ENCODE peak calls at places on chromosomes 12 and 14, in nine cellular contexts. One of them, this sample, is unnamed.

GRCh38 chr12:46959484-46959883 is 119.9 kb upstream of the PCED1B start:
- DNase-seq in DND-41: no peak
- DNase-seq in ovary: no peak
- DNase-seq in choroid plexus epithelial cell: peak
- DNase-seq in keratinocyte: no peak
- DNase-seq in lower leg skin: no peak
- DNase-seq in dorsolateral prefrontal cortex: no peak
- DNase-seq in lung: no peak
- DNase-seq in IMR-90: peak
- DNase-seq in this sample: no peak

GRCh38 chr12:9925746-9926393 is 6.3 kb downstream of the CLEC2A start:
- DNase-seq in IMR-90: peak
- DNase-seq in keratinocyte: no peak
- DNase-seq in DND-41: no peak
- DNase-seq in choroid plexus epithelial cell: peak
- DNase-seq in lung: no peak
- DNase-seq in ovary: no peak
- DNase-seq in lower leg skin: no peak
- DNase-seq in dorsolateral prefrontal cortex: no peak
- DNase-seq in this sample: peak

GRCh38 chr14:69259531-69260245 is at the start of gene GALNT16:
- DNase-seq in keratinocyte: no peak
- DNase-seq in choroid plexus epithelial cell: peak
- DNase-seq in DND-41: no peak
- DNase-seq in ovary: no peak
- DNase-seq in dorsolateral prefrontal cortex: no peak
- DNase-seq in lung: no peak
- DNase-seq in IMR-90: peak
- DNase-seq in lower leg skin: no peak
- DNase-seq in this sample: no peak

GRCh38 chr12:64680235-64680634 is 69.9 kb downstream of the RASSF3 start:
- DNase-seq in keratinocyte: no peak
- DNase-seq in dorsolateral prefrontal cortex: no peak
- DNase-seq in choroid plexus epithelial cell: no peak
- DNase-seq in DND-41: no peak
- DNase-seq in lower leg skin: no peak
- DNase-seq in IMR-90: no peak
- DNase-seq in lung: peak
- DNase-seq in ovary: no peak
- DNase-seq in this sample: no peak

GRCh38 chr14:68661226-68662225 is 131.3 kb downstream of the ZFP36L1 start:
- DNase-seq in lower leg skin: no peak
- DNase-seq in choroid plexus epithelial cell: no peak
- DNase-seq in ovary: peak
- DNase-seq in IMR-90: no peak
- DNase-seq in dorsolateral prefrontal cortex: no peak
- DNase-seq in keratinocyte: no peak
- DNase-seq in DND-41: no peak
- DNase-seq in lung: no peak
- DNase-seq in this sample: peak

GRCh38 chr14:29222671-29223268 is 456.2 kb downstream of the FOXG1 start:
- DNase-seq in ovary: peak
- DNase-seq in choroid plexus epithelial cell: peak
- DNase-seq in dorsolateral prefrontal cortex: peak
- DNase-seq in keratinocyte: no peak
- DNase-seq in DND-41: no peak
- DNase-seq in IMR-90: peak
- DNase-seq in lung: no peak
- DNase-seq in lower leg skin: no peak
- DNase-seq in this sample: peak

GRCh38 chr12:754871-755562 is 2.6 kb downstream of the WNK1 start:
- DNase-seq in ovary: no peak
- DNase-seq in lung: no peak
- DNase-seq in IMR-90: peak
- DNase-seq in DND-41: no peak
- DNase-seq in choroid plexus epithelial cell: peak
- DNase-seq in lower leg skin: no peak
- DNase-seq in dorsolateral prefrontal cortex: no peak
- DNase-seq in keratinocyte: no peak
- DNase-seq in this sample: peak

GRCh38 chr14:20632831-20633771 is 8.4 kb downstream of the OR6S1 start:
- DNase-seq in lung: peak
- DNase-seq in ovary: peak
- DNase-seq in IMR-90: peak
- DNase-seq in choroid plexus epithelial cell: peak
- DNase-seq in keratinocyte: no peak
- DNase-seq in DND-41: peak
- DNase-seq in dorsolateral prefrontal cortex: peak
- DNase-seq in lower leg skin: no peak
- DNase-seq in this sample: peak

GRCh38 chr14:100330396-100330931 is 7.3 kb downstream of the SLC25A47 start:
- DNase-seq in lung: no peak
- DNase-seq in DND-41: no peak
- DNase-seq in choroid plexus epithelial cell: no peak
- DNase-seq in IMR-90: no peak
- DNase-seq in lower leg skin: no peak
- DNase-seq in ovary: no peak
- DNase-seq in dorsolateral prefrontal cortex: no peak
- DNase-seq in keratinocyte: no peak
- DNase-seq in this sample: no peak

GRCh38 chr12:34395056-34396005 is 373.0 kb downstream of the ALG10 start:
- DNase-seq in DND-41: no peak
- DNase-seq in keratinocyte: no peak
- DNase-seq in lung: peak
- DNase-seq in IMR-90: no peak
- DNase-seq in lower leg skin: no peak
- DNase-seq in ovary: peak
- DNase-seq in choroid plexus epithelial cell: no peak
- DNase-seq in dorsolateral prefrontal cortex: peak
- DNase-seq in this sample: no peak

GRCh38 chr14:103118019-103118662 is 5.1 kb upstream of the TNFAIP2 start:
- DNase-seq in DND-41: no peak
- DNase-seq in dorsolateral prefrontal cortex: peak
- DNase-seq in IMR-90: peak
- DNase-seq in ovary: peak
- DNase-seq in keratinocyte: no peak
- DNase-seq in lung: peak
- DNase-seq in lower leg skin: peak
- DNase-seq in choroid plexus epithelial cell: no peak
- DNase-seq in this sample: no peak

GRCh38 chr12:32450768-32451167 is 51.4 kb downstream of the FGD4 start:
- DNase-seq in IMR-90: no peak
- DNase-seq in dorsolateral prefrontal cortex: no peak
- DNase-seq in keratinocyte: no peak
- DNase-seq in ovary: no peak
- DNase-seq in lower leg skin: peak
- DNase-seq in DND-41: no peak
- DNase-seq in choroid plexus epithelial cell: no peak
- DNase-seq in lung: no peak
- DNase-seq in this sample: no peak

GRCh38 chr14:51776102-51776894 is 84.1 kb upstream of the GNG2 start:
- DNase-seq in lower leg skin: peak
- DNase-seq in dorsolateral prefrontal cortex: peak
- DNase-seq in keratinocyte: no peak
- DNase-seq in ovary: peak
- DNase-seq in choroid plexus epithelial cell: peak
- DNase-seq in lung: peak
- DNase-seq in IMR-90: peak
- DNase-seq in DND-41: peak
- DNase-seq in this sample: peak

GRCh38 chr12:48532601-48533000 is 7.2 kb downstream of the OR8S1 start:
- DNase-seq in DND-41: no peak
- DNase-seq in choroid plexus epithelial cell: no peak
- DNase-seq in IMR-90: no peak
- DNase-seq in dorsolateral prefrontal cortex: no peak
- DNase-seq in lung: no peak
- DNase-seq in ovary: no peak
- DNase-seq in keratinocyte: no peak
- DNase-seq in lower leg skin: no peak
- DNase-seq in this sample: peak

GRCh38 chr14:101028971-101029667 is 125.6 kb upstream of the RTL1 start:
- DNase-seq in choroid plexus epithelial cell: no peak
- DNase-seq in lower leg skin: no peak
- DNase-seq in lung: no peak
- DNase-seq in keratinocyte: no peak
- DNase-seq in ovary: no peak
- DNase-seq in IMR-90: no peak
- DNase-seq in DND-41: no peak
- DNase-seq in dorsolateral prefrontal cortex: no peak
- DNase-seq in this sample: no peak

GRCh38 chr14:28746247-28746646 is 20.3 kb upstream of the FOXG1 start:
- DNase-seq in dorsolateral prefrontal cortex: no peak
- DNase-seq in lower leg skin: no peak
- DNase-seq in choroid plexus epithelial cell: no peak
- DNase-seq in DND-41: no peak
- DNase-seq in IMR-90: no peak
- DNase-seq in keratinocyte: no peak
- DNase-seq in ovary: no peak
- DNase-seq in lung: no peak
- DNase-seq in this sample: no peak

GRCh38 chr12:96237465-96238077 is 43.4 kb downstream of the ELK3 start:
- DNase-seq in ovary: peak
- DNase-seq in dorsolateral prefrontal cortex: no peak
- DNase-seq in IMR-90: peak
- DNase-seq in choroid plexus epithelial cell: peak
- DNase-seq in lung: no peak
- DNase-seq in lower leg skin: peak
- DNase-seq in DND-41: peak
- DNase-seq in keratinocyte: no peak
- DNase-seq in this sample: peak

GRCh38 chr14:99517046-99517642 is 35.9 kb downstream of the CCNK start:
- DNase-seq in ovary: no peak
- DNase-seq in choroid plexus epithelial cell: no peak
- DNase-seq in lung: no peak
- DNase-seq in lower leg skin: no peak
- DNase-seq in DND-41: no peak
- DNase-seq in IMR-90: no peak
- DNase-seq in keratinocyte: no peak
- DNase-seq in dorsolateral prefrontal cortex: no peak
- DNase-seq in this sample: no peak

GRCh38 chr14:101215936-101216335 is 312.4 kb upstream of the RTL1 start:
- DNase-seq in lower leg skin: no peak
- DNase-seq in IMR-90: no peak
- DNase-seq in keratinocyte: no peak
- DNase-seq in lung: no peak
- DNase-seq in choroid plexus epithelial cell: no peak
- DNase-seq in ovary: no peak
- DNase-seq in DND-41: peak
- DNase-seq in dorsolateral prefrontal cortex: peak
- DNase-seq in this sample: no peak

GRCh38 chr14:105064721-105065143 is 498 bp downstream of the GPR132 start:
- DNase-seq in DND-41: no peak
- DNase-seq in IMR-90: peak
- DNase-seq in keratinocyte: no peak
- DNase-seq in ovary: no peak
- DNase-seq in lower leg skin: no peak
- DNase-seq in lung: no peak
- DNase-seq in choroid plexus epithelial cell: no peak
- DNase-seq in dorsolateral prefrontal cortex: no peak
- DNase-seq in this sample: no peak
- H3K4me3 ChIP-seq in DND-41: no peak
- H3K4me3 ChIP-seq in IMR-90: no peak
- H3K4me3 ChIP-seq in keratinocyte: no peak
- H3K4me3 ChIP-seq in ovary: no peak
- H3K4me3 ChIP-seq in lower leg skin: no peak
- H3K4me3 ChIP-seq in lung: no peak
- H3K4me3 ChIP-seq in choroid plexus epithelial cell: no peak
- H3K4me3 ChIP-seq in dorsolateral prefrontal cortex: no peak
- H3K4me3 ChIP-seq in this sample: no peak

GRCh38 chr12:60235261-60235660 is 639.4 kb downstream of the SLC16A7 start:
- DNase-seq in DND-41: no peak
- DNase-seq in choroid plexus epithelial cell: no peak
- DNase-seq in IMR-90: no peak
- DNase-seq in ovary: no peak
- DNase-seq in dorsolateral prefrontal cortex: no peak
- DNase-seq in lower leg skin: no peak
- DNase-seq in keratinocyte: no peak
- DNase-seq in lung: no peak
- DNase-seq in this sample: no peak
- H3K4me3 ChIP-seq in DND-41: no peak
- H3K4me3 ChIP-seq in choroid plexus epithelial cell: no peak
- H3K4me3 ChIP-seq in IMR-90: no peak
- H3K4me3 ChIP-seq in ovary: no peak
- H3K4me3 ChIP-seq in dorsolateral prefrontal cortex: no peak
- H3K4me3 ChIP-seq in lower leg skin: no peak
- H3K4me3 ChIP-seq in keratinocyte: no peak
- H3K4me3 ChIP-seq in lung: no peak
- H3K4me3 ChIP-seq in this sample: no peak

GRCh38 chr12:45726594-45727300 is 2.8 kb upstream of the ARID2 start:
- DNase-seq in dorsolateral prefrontal cortex: peak
- DNase-seq in choroid plexus epithelial cell: peak
- DNase-seq in keratinocyte: no peak
- DNase-seq in lung: peak
- DNase-seq in lower leg skin: peak
- DNase-seq in DND-41: no peak
- DNase-seq in ovary: peak
- DNase-seq in IMR-90: peak
- DNase-seq in this sample: no peak
- H3K4me3 ChIP-seq in dorsolateral prefrontal cortex: peak
- H3K4me3 ChIP-seq in choroid plexus epithelial cell: peak
- H3K4me3 ChIP-seq in keratinocyte: peak
- H3K4me3 ChIP-seq in lung: peak
- H3K4me3 ChIP-seq in lower leg skin: peak
- H3K4me3 ChIP-seq in DND-41: peak
- H3K4me3 ChIP-seq in ovary: peak
- H3K4me3 ChIP-seq in IMR-90: peak
- H3K4me3 ChIP-seq in this sample: peak

DNA sequence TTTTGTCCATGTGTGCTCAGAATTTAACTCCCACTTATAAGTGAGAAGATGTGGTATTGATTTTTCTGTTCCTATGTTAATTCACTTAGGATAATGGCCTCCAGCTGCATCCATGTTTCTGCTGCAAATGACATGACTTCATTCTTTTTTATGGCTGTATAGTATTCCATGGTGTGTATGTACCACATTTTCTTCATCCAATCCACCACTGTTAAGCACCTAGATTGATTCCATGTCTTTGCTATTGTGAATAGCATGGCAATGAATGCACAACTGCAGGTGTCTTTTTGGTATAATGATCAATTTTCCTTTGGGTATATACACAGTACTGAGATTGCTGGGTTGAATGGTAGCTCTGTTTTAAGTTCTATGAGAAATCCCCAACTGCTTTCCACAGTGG is 657.7 kb downstream of the ETNK1 start:
- DNase-seq in keratinocyte: no peak
- DNase-seq in choroid plexus epithelial cell: no peak
- DNase-seq in lower leg skin: no peak
- DNase-seq in IMR-90: no peak
- DNase-seq in ovary: no peak
- DNase-seq in dorsolateral prefrontal cortex: no peak
- DNase-seq in DND-41: no peak
- DNase-seq in lung: no peak
- DNase-seq in this sample: no peak
- H3K4me3 ChIP-seq in keratinocyte: no peak
- H3K4me3 ChIP-seq in choroid plexus epithelial cell: no peak
- H3K4me3 ChIP-seq in lower leg skin: no peak
- H3K4me3 ChIP-seq in IMR-90: no peak
- H3K4me3 ChIP-seq in ovary: no peak
- H3K4me3 ChIP-seq in dorsolateral prefrontal cortex: no peak
- H3K4me3 ChIP-seq in DND-41: no peak
- H3K4me3 ChIP-seq in lung: no peak
- H3K4me3 ChIP-seq in this sample: no peak